ENCODE peak calls at places on chromosomes 11 and 22, in nine cellular contexts. D is prostate gland; G is effector memory CD4-positive, alpha-beta T cell; L is NCI-H1092 treated with DMSO at 0.1 percent for 48 hours; F is left lobe of liver; U is CD8-positive, alpha-beta T cell; C is T-helper 1 cell; Y is AG09309; M is foreskin melanocyte. H is an unnamed sample.

GRCh38 chr22:38824587-38824986 is 19.2 kb downstream of the NPTXR start:
- DNase-seq in L (no peak), F (no peak), Y (no peak), U (peak; percentile 42), G (no peak), M (peak; percentile 70), D (no peak), C (peak; percentile 41), H (no peak)

GRCh38 chr22:45918455-45919370 is 58.2 kb downstream of the WNT7B start:
- DNase-seq in L (no peak), D (no peak), U (no peak), F (no peak), M (no peak), G (no peak), Y (no peak), C (no peak), H (no peak)

GRCh38 chr11:84339796-84340195 is 1053.6 kb upstream of the CCDC90B start:
- DNase-seq in D (no peak), U (no peak), L (no peak), Y (no peak), C (no peak), G (no peak), M (no peak), F (no peak), H (no peak)

GRCh38 chr11:89015614-89016013 is 50.2 kb downstream of the GRM5 start:
- DNase-seq in D (no peak), C (no peak), F (no peak), M (no peak), U (no peak), L (peak; percentile 52), Y (no peak), G (no peak), H (no peak)

GRCh38 chr11:84564180-84564866 is 1062.8 kb downstream of the DLG2 start:
- DNase-seq in D (no peak), Y (no peak), G (no peak), U (no peak), F (peak; percentile 58), L (peak; percentile 15), C (peak; percentile 8), M (peak; percentile 6), H (peak; percentile 4)

GRCh38 chr11:57345555-57346151 is 7.5 kb downstream of the P2RX3 start:
- DNase-seq in F (peak; percentile 73), D (peak; percentile 77), C (peak; percentile 51), M (peak; percentile 52), G (peak; percentile 36), U (peak; percentile 77), L (peak; percentile 74), Y (no peak), H (no peak)

GRCh38 chr11:45607995-45608394 is 57.4 kb downstream of the CHST1 start:
- DNase-seq in D (no peak), L (no peak), M (no peak), F (no peak), Y (no peak), G (no peak), U (no peak), C (no peak), H (no peak)

GRCh38 chr22:20238567-20239062 is 29.5 kb downstream of the RTN4R start:
- DNase-seq in G (peak; percentile 36), F (peak; percentile 79), M (no peak), U (peak; percentile 59), Y (no peak), D (peak; percentile 33), C (peak; percentile 66), L (peak; percentile 55), H (no peak)

GRCh38 chr11:100550910-100551309 is 136.2 kb upstream of the ARHGAP42 start:
- DNase-seq in Y (no peak), D (no peak), U (no peak), C (no peak), M (no peak), F (no peak), L (peak; percentile 78), G (no peak), H (no peak)

GRCh38 chr11:83543918-83544491 is 257.8 kb upstream of the CCDC90B start:
- DNase-seq in C (no peak), L (no peak), M (no peak), F (no peak), G (no peak), D (no peak), U (no peak), Y (no peak), H (no peak)

GRCh38 chr11:126189109-126189929 is 22.1 kb downstream of the RPUSD4 start:
- DNase-seq in C (no peak), L (no peak), D (no peak), G (no peak), M (no peak), Y (no peak), F (no peak), U (no peak), H (no peak)

GRCh38 chr22:28310299-28310698 is 369.3 kb downstream of the TTC28 start:
- DNase-seq in G (no peak), M (no peak), C (no peak), U (no peak), L (no peak), Y (no peak), D (no peak), F (no peak), H (no peak)

GRCh38 chr11:119056397-119056999 is 507 bp downstream of the HYOU1 start:
- DNase-seq in L (peak; percentile 21), C (peak; percentile 29), F (peak; percentile 51), G (peak; percentile 46), M (no peak), Y (no peak), U (peak; percentile 46), D (no peak), H (no peak)

GRCh38 chr22:26610072-26610958 is 7.5 kb downstream of the CRYBB1 start:
- DNase-seq in G (no peak), F (no peak), D (no peak), M (peak; percentile 74), L (no peak), Y (peak; percentile 78), U (peak; percentile 22), C (peak; percentile 84), H (peak; percentile 71)

GRCh38 chr22:30228509-30229359 is 17.8 kb downstream of the LIF start:
- DNase-seq in C (no peak), U (no peak), G (no peak), L (no peak), Y (no peak), M (no peak), D (no peak), F (no peak), H (peak; percentile 59)

GRCh38 chr11:62464655-62465054 is 45.8 kb downstream of the SCGB1A1 start:
- DNase-seq in C (no peak), D (no peak), Y (no peak), M (no peak), L (no peak), U (no peak), G (no peak), F (no peak), H (no peak)

GRCh38 chr11:118715837-118716260 is 36.4 kb upstream of the TREH start:
- DNase-seq in U (no peak), Y (no peak), D (no peak), G (no peak), M (no peak), F (no peak), C (no peak), L (no peak), H (no peak)

GRCh38 chr22:24179478-24180210 is 1.6 kb upstream of the SUSD2 start:
- DNase-seq in L (no peak), Y (no peak), C (no peak), D (no peak), F (no peak), M (no peak), U (no peak), G (no peak), H (no peak)

GRCh38 chr11:640021-640706 is 3.1 kb downstream of the DRD4 start:
- DNase-seq in Y (no peak), G (no peak), D (no peak), L (no peak), C (no peak), M (no peak), U (no peak), F (no peak), H (no peak)

GRCh38 chr22:46791201-46791731 is 28.8 kb downstream of the TBC1D22A start:
- DNase-seq in F (no peak), M (peak; percentile 85), Y (no peak), D (no peak), C (peak; percentile 89), U (peak; percentile 83), L (no peak), G (peak; percentile 88), H (no peak)

GRCh38 chr11:8249482-8249881 is 14.2 kb downstream of the LMO1 start:
- DNase-seq in G (no peak), F (no peak), M (no peak), L (no peak), D (no peak), U (no peak), Y (no peak), C (no peak), H (no peak)

GRCh38 chr11:68021167-68021787 is 9.2 kb upstream of the NDUFS8 start:
- DNase-seq in C (no peak), D (no peak), Y (no peak), M (no peak), G (no peak), U (no peak), F (peak; percentile 70), L (peak; percentile 22), H (no peak)

GRCh38 chr11:91163619-91164451 is 941.0 kb upstream of the CHORDC1 start:
- DNase-seq in F (no peak), Y (no peak), L (no peak), D (no peak), M (no peak), G (no peak), C (no peak), U (no peak), H (no peak)

GRCh38 chr11:60349990-60350389 is 22.9 kb downstream of the MS4A6E start:
- DNase-seq in C (no peak), L (no peak), G (no peak), F (no peak), D (no peak), U (no peak), Y (no peak), M (no peak), H (no peak)

GRCh38 chr22:31489632-31490495 is at the start of gene EIF4ENIF1:
- DNase-seq in F (peak; percentile 89), U (peak; percentile 85), D (peak; percentile 82), M (peak; percentile 79), Y (no peak), G (peak; percentile 77), C (peak; percentile 91), L (peak; percentile 88), H (peak; percentile 19)